ENCODE peak calls at places on chromosomes 5 and 9, in six cellular contexts. O, N, V, H, C and J are unnamed samples.

GRCh38 chr5:1765141-1765879 is 34.3 kb downstream of the MRPL36 start:
- DNase-seq in O (no peak), N (no peak), V (no peak), H (no peak), C (no peak), J (no peak)

GRCh38 chr9:10396641-10397040 is 216.2 kb downstream of the PTPRD start:
- DNase-seq in O (no peak), N (no peak), V (no peak), H (no peak), C (no peak), J (no peak)

GRCh38 chr9:110745656-110746055 is 77.1 kb downstream of the MUSK start:
- DNase-seq in O (no peak), N (no peak), V (no peak), H (no peak), C (no peak), J (no peak)

GRCh38 chr5:42591026-42591425 is 165.6 kb upstream of the CCDC152 start:
- DNase-seq in O (no peak), N (no peak), V (no peak), H (no peak), C (no peak), J (no peak)

GRCh38 chr9:121399883-121400607 is 30.0 kb upstream of the STOM start:
- DNase-seq in O (peak), N (no peak), V (peak), H (peak), C (peak), J (peak)

GRCh38 chr9:132670359-132670815 is at the start of gene GTF3C4:
- DNase-seq in O (no peak), N (no peak), V (peak), H (peak), C (no peak), J (peak)

GRCh38 chr5:127398508-127398907 is 107.9 kb downstream of the MEGF10 start:
- DNase-seq in O (no peak), N (no peak), V (no peak), H (no peak), C (no peak), J (no peak)

GRCh38 chr9:110583237-110583636 is 3.7 kb upstream of the SVEP1 start:
- DNase-seq in O (no peak), N (no peak), V (no peak), H (no peak), C (no peak), J (no peak)

GRCh38 chr5:43425965-43426364 is 13.8 kb upstream of the CCL28 start:
- DNase-seq in O (no peak), N (no peak), V (no peak), H (no peak), C (no peak), J (no peak)

GRCh38 chr5:140202078-140202477 is 27.1 kb downstream of the CYSTM1 start:
- DNase-seq in O (no peak), N (no peak), V (no peak), H (no peak), C (no peak), J (no peak)

GRCh38 chr9:135401218-135401617 is 78.4 kb upstream of the PPP1R26 start:
- DNase-seq in O (no peak), N (no peak), V (no peak), H (no peak), C (no peak), J (no peak)

GRCh38 chr9:92481029-92481633 is 1.2 kb downstream of the ASPN start:
- DNase-seq in O (no peak), N (no peak), V (no peak), H (no peak), C (no peak), J (no peak)

GRCh38 chr5:140054086-140054689 is 11.1 kb upstream of the NRG2 start:
- DNase-seq in O (no peak), N (no peak), V (no peak), H (no peak), C (no peak), J (no peak)

GRCh38 chr5:1348986-1349245 is 4.0 kb upstream of the CLPTM1L start:
- DNase-seq in O (no peak), N (no peak), V (no peak), H (no peak), C (no peak), J (no peak)

GRCh38 chr5:59206132-59206581 is 623.3 kb downstream of the RAB3C start:
- DNase-seq in O (no peak), N (no peak), V (no peak), H (no peak), C (no peak), J (no peak)

GRCh38 chr9:79335987-79336386 is 235.8 kb upstream of the TLE4 start:
- DNase-seq in O (no peak), N (no peak), V (no peak), H (no peak), C (no peak), J (no peak)

GRCh38 chr9:95085861-95086563 is 231.5 kb downstream of the FANCC start:
- DNase-seq in O (no peak), N (no peak), V (no peak), H (no peak), C (no peak), J (no peak)

GRCh38 chr5:75265731-75266130 is 29.1 kb upstream of the ANKRD31 start:
- DNase-seq in O (peak), N (no peak), V (peak), H (no peak), C (no peak), J (no peak)

GRCh38 chr5:29950416-29951145 is 1242.9 kb upstream of the CDH6 start:
- DNase-seq in O (no peak), N (no peak), V (no peak), H (no peak), C (no peak), J (no peak)

GRCh38 chr5:131496400-131496713 is 138.7 kb downstream of the RAPGEF6 start:
- DNase-seq in O (no peak), N (no peak), V (no peak), H (no peak), C (peak), J (no peak)

GRCh38 chr5:81794246-81794645 is 43.3 kb upstream of the SSBP2 start:
- DNase-seq in O (no peak), N (no peak), V (no peak), H (no peak), C (no peak), J (no peak)

GRCh38 chr5:9207820-9208418 is 338.0 kb downstream of the SEMA5A start:
- DNase-seq in O (peak), N (no peak), V (peak), H (peak), C (no peak), J (peak)

GRCh38 chr9:88792502-88792901 is 198.8 kb upstream of the S1PR3 start:
- DNase-seq in O (no peak), N (no peak), V (no peak), H (no peak), C (no peak), J (no peak)

GRCh38 chr9:123660691-123661090 is 269.2 kb downstream of the DENND1A start:
- DNase-seq in O (no peak), N (no peak), V (no peak), H (no peak), C (no peak), J (no peak)

GRCh38 chr9:128818839-128819715 is 777 bp downstream of the ENDOG start:
- DNase-seq in O (no peak), N (no peak), V (no peak), H (no peak), C (no peak), J (no peak)

GRCh38 chr9:137436761-137437600 is 4.2 kb downstream of the ENTPD8 start:
- DNase-seq in O (no peak), N (no peak), V (no peak), H (no peak), C (no peak), J (no peak)

GRCh38 chr5:95284512-95285405 is at the start of gene MCTP1:
- DNase-seq in O (no peak), N (no peak), V (no peak), H (no peak), C (no peak), J (no peak)

GRCh38 chr9:137021979-137022619 is 5.9 kb downstream of the ABCA2 start:
- DNase-seq in O (peak), N (peak), V (peak), H (peak), C (no peak), J (peak)

GRCh38 chr9:134307223-134307600 is 19.0 kb upstream of the RXRA start:
- DNase-seq in O (no peak), N (no peak), V (no peak), H (no peak), C (no peak), J (no peak)

GRCh38 chr9:35522189-35522588 is 32.3 kb downstream of the RUSC2 start:
- DNase-seq in O (no peak), N (no peak), V (no peak), H (no peak), C (no peak), J (no peak)

GRCh38 chr5:125269926-125270325 is 523.5 kb upstream of the ZNF608 start:
- DNase-seq in O (no peak), N (no peak), V (no peak), H (no peak), C (no peak), J (no peak)

GRCh38 chr9:90996154-90996788 is 194.7 kb downstream of the SYK start:
- DNase-seq in O (no peak), N (no peak), V (no peak), H (no peak), C (no peak), J (no peak)

GRCh38 chr5:175675873-175676272 is 18.0 kb downstream of the HRH2 start:
- DNase-seq in O (no peak), N (no peak), V (no peak), H (no peak), C (no peak), J (no peak)

GRCh38 chr9:136693490-136694162 is 6.4 kb upstream of the AGPAT2 start:
- DNase-seq in O (peak), N (no peak), V (peak), H (peak), C (no peak), J (no peak)

GRCh38 chr5:73954381-73954780 is 328.4 kb downstream of the ARHGEF28 start:
- DNase-seq in O (no peak), N (no peak), V (no peak), H (no peak), C (no peak), J (no peak)

GRCh38 chr9:112348257-112348992 is 15.0 kb upstream of the PTBP3 start:
- DNase-seq in O (peak), N (no peak), V (no peak), H (no peak), C (no peak), J (no peak)

GRCh38 chr5:97044057-97044456 is 98.4 kb downstream of the LIX1 start:
- DNase-seq in O (peak), N (peak), V (peak), H (no peak), C (no peak), J (peak)

GRCh38 chr5:169218176-169218575 is 82.8 kb downstream of the SLIT3 start:
- DNase-seq in O (no peak), N (no peak), V (no peak), H (no peak), C (no peak), J (no peak)
- H3K4me3 ChIP-seq in O (no peak), N (no peak), V (no peak), H (no peak), C (no peak), J (no peak)

DNA sequence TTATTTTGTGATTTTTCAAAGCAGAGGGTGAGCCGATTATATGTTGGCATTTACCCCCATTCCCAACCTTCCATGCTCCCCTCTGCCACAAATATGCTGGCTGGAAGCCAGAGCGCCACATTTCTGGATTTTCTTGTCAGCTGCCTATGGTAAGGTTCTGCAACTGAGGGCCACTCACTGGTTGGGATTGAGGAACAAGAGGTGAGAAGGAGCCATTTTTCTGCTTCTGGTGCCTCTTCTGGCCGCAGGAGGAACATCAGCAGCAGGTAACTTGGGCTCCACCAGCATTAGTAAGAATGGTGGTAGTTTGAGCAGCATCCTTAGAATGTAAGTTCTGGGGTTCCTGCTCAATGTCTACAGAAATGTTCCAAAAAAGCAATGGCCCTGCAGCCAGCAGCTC is 159.5 kb upstream of the MAST4 start:
- DNase-seq in O (peak), N (peak), V (peak), H (no peak), C (no peak), J (peak)
- TF ChIP-seq ZNF274 in O (no peak), N (no peak), V (no peak), H (no peak), C (no peak), J (no peak)

DNA sequence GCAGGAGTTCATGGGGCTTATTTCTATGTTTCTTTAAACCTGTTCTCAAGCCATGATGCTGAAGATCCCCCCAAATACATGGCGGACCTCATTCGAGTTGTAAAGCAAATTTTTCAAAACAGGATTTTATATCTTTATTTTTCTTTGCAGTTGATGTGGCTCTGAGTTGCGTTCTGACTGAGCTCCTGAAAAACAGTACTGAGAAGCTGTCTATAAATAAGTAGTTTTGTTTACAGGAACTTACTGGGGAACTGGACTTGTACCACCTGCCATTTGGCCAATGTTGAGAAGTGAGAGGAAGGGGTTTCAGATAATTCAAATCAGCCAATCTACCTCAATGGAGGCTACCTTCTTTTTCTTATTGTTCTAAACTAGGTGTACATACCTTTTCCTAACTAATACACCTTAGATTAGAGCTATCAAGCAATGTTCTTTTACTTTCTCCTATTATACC is 418.6 kb upstream of the MEF2C start:
- DNase-seq in O (no peak), N (no peak), V (no peak), H (no peak), C (peak), J (no peak)
- TF ChIP-seq YY1 in O (no peak), N (no peak), V (no peak), H (no peak), C (peak), J (no peak)

GRCh38 chr5:179193746-179194145 is 133.6 kb downstream of the ZNF354C start:
- DNase-seq in O (no peak), N (no peak), V (no peak), H (no peak), C (no peak), J (no peak)

GRCh38 chr5:179194201-179194910 is 134.2 kb downstream of the ZNF354C start:
- DNase-seq in O (no peak), N (no peak), V (no peak), H (no peak), C (no peak), J (no peak)

GRCh38 chr5:179195561-179196419 is 135.6 kb downstream of the ZNF354C start:
- DNase-seq in O (no peak), N (no peak), V (no peak), H (no peak), C (no peak), J (no peak)

GRCh38 chr5:179196420-179197079 is 136.4 kb downstream of the ZNF354C start:
- DNase-seq in O (no peak), N (no peak), V (no peak), H (no peak), C (no peak), J (no peak)

DNA sequence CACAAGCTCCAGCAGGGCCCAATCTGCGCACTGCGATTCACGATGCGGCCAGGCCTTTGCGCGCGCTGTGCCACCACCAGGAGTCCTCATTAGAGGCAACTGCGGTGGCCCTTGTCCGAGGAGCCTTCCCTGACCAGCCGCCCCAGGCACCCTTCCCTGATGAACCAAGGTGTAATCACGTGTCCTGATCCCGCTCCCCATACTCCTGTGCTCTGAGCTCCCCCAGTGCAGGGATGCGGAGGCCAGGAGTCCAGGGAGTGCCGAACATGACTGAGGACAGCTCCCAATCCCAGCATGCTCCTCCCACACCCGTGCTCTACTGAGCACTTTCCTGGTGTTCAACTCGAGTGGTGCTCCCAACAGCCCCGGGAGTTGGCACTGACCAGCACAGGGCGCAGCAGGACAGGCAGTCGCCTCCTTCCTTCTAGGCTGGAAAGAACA is 134.8 kb downstream of the ZNF354C start:
- DNase-seq in O (no peak), N (no peak), V (no peak), H (no peak), C (no peak), J (no peak)
- H3K4me3 ChIP-seq in O (no peak), N (no peak), V (no peak), H (no peak), C (no peak), J (no peak)